ENCODE peak calls at places on chromosome 13, in seven cellular contexts. W is M059J, T is H54, M is GM04503, H is hypothalamus, I is SK-N-MC, B is frontal cortex. A is an unnamed sample.

GRCh38 chr13:91247768-91248167 is 99.7 kb upstream of the MIR17HG start:
- DNase-seq in M (no peak), T (no peak), B (no peak), I (peak; percentile 26), W (no peak), H (no peak), A (no peak)

GRCh38 chr13:99281811-99282263 is 23.7 kb upstream of the GPR18 start:
- DNase-seq in M (no peak), T (no peak), I (no peak), H (no peak), W (no peak), B (no peak), A (no peak)

GRCh38 chr13:21117104-21117809 is 55.9 kb upstream of the LATS2 start:
- DNase-seq in H (no peak), W (no peak), B (no peak), T (no peak), M (no peak), I (no peak), A (no peak)

GRCh38 chr13:81872581-81872980 is 1531.7 kb upstream of the SPRY2 start:
- DNase-seq in B (no peak), W (no peak), M (no peak), H (no peak), I (peak; percentile 24), T (no peak), A (no peak)

GRCh38 chr13:51769455-51770127 is 34.4 kb downstream of the DHRS12 start:
- DNase-seq in W (no peak), H (no peak), M (no peak), T (no peak), I (no peak), B (no peak), A (no peak)

GRCh38 chr13:88979465-88980180 is 1308.5 kb downstream of the SLITRK5 start:
- DNase-seq in H (no peak), W (no peak), B (no peak), T (no peak), I (no peak), M (no peak), A (no peak)

GRCh38 chr13:53507741-53508140 is 479.1 kb downstream of the OLFM4 start:
- DNase-seq in M (no peak), H (no peak), I (no peak), W (no peak), B (no peak), T (no peak), A (no peak)

GRCh38 chr13:78601124-78601885 is 2.0 kb downstream of the POU4F1 start:
- DNase-seq in H (no peak), T (no peak), I (no peak), B (peak; percentile 34), M (no peak), W (no peak), A (no peak)

GRCh38 chr13:113947321-113948033 is 26.4 kb downstream of the C13orf46 start:
- DNase-seq in I (no peak), M (no peak), T (no peak), W (no peak), B (peak; percentile 75), H (no peak), A (no peak)

GRCh38 chr13:41356788-41357187 is 45.7 kb downstream of the NAA16 start:
- DNase-seq in B (no peak), T (no peak), W (no peak), I (no peak), M (no peak), H (no peak), A (no peak)

GRCh38 chr13:44755872-44756271 is 179.7 kb upstream of the TSC22D1 start:
- DNase-seq in M (no peak), H (no peak), W (peak; percentile 84), I (no peak), B (no peak), T (no peak), A (peak; percentile 76)

GRCh38 chr13:33169273-33169980 is 116.1 kb downstream of the STARD13 start:
- DNase-seq in W (peak; percentile 83), M (peak; percentile 35), B (no peak), I (no peak), T (no peak), H (no peak), A (no peak)

GRCh38 chr13:94178625-94179244 is 300.7 kb downstream of the DCT start:
- DNase-seq in W (no peak), H (no peak), I (no peak), T (no peak), M (no peak), B (no peak), A (no peak)

GRCh38 chr13:112926993-112927392 is 42.0 kb upstream of the MCF2L start:
- DNase-seq in I (no peak), W (no peak), B (no peak), T (no peak), M (no peak), H (no peak), A (no peak)

GRCh38 chr13:100673376-100673830 is 1.2 kb downstream of the TMTC4 start:
- DNase-seq in I (no peak), T (no peak), H (peak; percentile 51), B (no peak), W (no peak), M (no peak), A (no peak)

GRCh38 chr13:114101325-114101821 is 31.1 kb downstream of the RASA3 start:
- DNase-seq in W (no peak), M (no peak), B (no peak), H (no peak), I (no peak), T (no peak), A (no peak)

GRCh38 chr13:23447927-23448326 is 14.4 kb upstream of the SACS start:
- DNase-seq in I (no peak), W (peak; percentile 25), M (peak; percentile 60), H (no peak), T (no peak), B (no peak), A (no peak)

GRCh38 chr13:21074601-21075302 is 13.4 kb upstream of the LATS2 start:
- DNase-seq in W (no peak), B (no peak), H (no peak), I (no peak), T (no peak), M (no peak), A (no peak)